ENCODE peak calls at places on chromosomes 1 and 21, in eight cellular contexts. One of them, this sample, is unnamed.

GRCh38 chr21:45818904-45819285 is 162.7 kb upstream of the COL6A1 start:
- DNase-seq in GDM1: no peak
- DNase-seq in LoVo: no peak
- DNase-seq in NCI-H1105: no peak
- DNase-seq in GM18507: peak
- DNase-seq in AG09309: peak
- DNase-seq in osteocyte: peak
- DNase-seq in mesendoderm: no peak
- DNase-seq in this sample: peak

GRCh38 chr21:36992671-36993070 is 13.8 kb upstream of the RIPPLY3 start:
- DNase-seq in GDM1: no peak
- DNase-seq in LoVo: no peak
- DNase-seq in NCI-H1105: no peak
- DNase-seq in GM18507: no peak
- DNase-seq in AG09309: no peak
- DNase-seq in osteocyte: no peak
- DNase-seq in mesendoderm: peak
- DNase-seq in this sample: no peak

GRCh38 chr1:160907976-160908375 is 23.0 kb upstream of the ITLN1 start:
- DNase-seq in GDM1: no peak
- DNase-seq in LoVo: no peak
- DNase-seq in NCI-H1105: no peak
- DNase-seq in GM18507: no peak
- DNase-seq in AG09309: peak
- DNase-seq in osteocyte: no peak
- DNase-seq in mesendoderm: no peak
- DNase-seq in this sample: no peak

GRCh38 chr21:44897326-44898010 is 23.2 kb downstream of the ITGB2 start:
- DNase-seq in GDM1: no peak
- DNase-seq in LoVo: no peak
- DNase-seq in NCI-H1105: no peak
- DNase-seq in GM18507: no peak
- DNase-seq in AG09309: no peak
- DNase-seq in osteocyte: no peak
- DNase-seq in mesendoderm: peak
- DNase-seq in this sample: no peak

GRCh38 chr1:14955402-14955801 is 198.1 kb upstream of the TMEM51 start:
- DNase-seq in GDM1: no peak
- DNase-seq in LoVo: no peak
- DNase-seq in NCI-H1105: no peak
- DNase-seq in GM18507: no peak
- DNase-seq in AG09309: no peak
- DNase-seq in osteocyte: no peak
- DNase-seq in mesendoderm: no peak
- DNase-seq in this sample: no peak

GRCh38 chr1:154490327-154490726 is 11.7 kb upstream of the TDRD10 start:
- DNase-seq in GDM1: no peak
- DNase-seq in LoVo: no peak
- DNase-seq in NCI-H1105: no peak
- DNase-seq in GM18507: no peak
- DNase-seq in AG09309: no peak
- DNase-seq in osteocyte: no peak
- DNase-seq in mesendoderm: no peak
- DNase-seq in this sample: no peak

GRCh38 chr1:184311580-184311979 is 75.2 kb upstream of the C1orf21 start:
- DNase-seq in GDM1: no peak
- DNase-seq in LoVo: no peak
- DNase-seq in NCI-H1105: no peak
- DNase-seq in GM18507: no peak
- DNase-seq in AG09309: no peak
- DNase-seq in osteocyte: no peak
- DNase-seq in mesendoderm: no peak
- DNase-seq in this sample: no peak

GRCh38 chr1:115828101-115829022 is 12.6 kb downstream of the NHLH2 start:
- DNase-seq in GDM1: no peak
- DNase-seq in LoVo: no peak
- DNase-seq in NCI-H1105: peak
- DNase-seq in GM18507: no peak
- DNase-seq in AG09309: no peak
- DNase-seq in osteocyte: no peak
- DNase-seq in mesendoderm: peak
- DNase-seq in this sample: no peak

GRCh38 chr1:51517361-51518032 is 1.6 kb downstream of the EPS15 start:
- DNase-seq in GDM1: no peak
- DNase-seq in LoVo: no peak
- DNase-seq in NCI-H1105: no peak
- DNase-seq in GM18507: no peak
- DNase-seq in AG09309: no peak
- DNase-seq in osteocyte: no peak
- DNase-seq in mesendoderm: no peak
- DNase-seq in this sample: no peak

GRCh38 chr1:182927693-182928433 is 25.1 kb downstream of the SHCBP1L start:
- DNase-seq in GDM1: no peak
- DNase-seq in LoVo: no peak
- DNase-seq in NCI-H1105: no peak
- DNase-seq in GM18507: no peak
- DNase-seq in AG09309: no peak
- DNase-seq in osteocyte: no peak
- DNase-seq in mesendoderm: no peak
- DNase-seq in this sample: no peak

GRCh38 chr1:176800978-176801552 is 338.1 kb downstream of the PAPPA2 start:
- DNase-seq in GDM1: no peak
- DNase-seq in LoVo: no peak
- DNase-seq in NCI-H1105: no peak
- DNase-seq in GM18507: no peak
- DNase-seq in AG09309: no peak
- DNase-seq in osteocyte: no peak
- DNase-seq in mesendoderm: peak
- DNase-seq in this sample: no peak

GRCh38 chr1:18240906-18241305 is 133.3 kb downstream of the IGSF21 start:
- DNase-seq in GDM1: no peak
- DNase-seq in LoVo: no peak
- DNase-seq in NCI-H1105: no peak
- DNase-seq in GM18507: no peak
- DNase-seq in AG09309: no peak
- DNase-seq in osteocyte: no peak
- DNase-seq in mesendoderm: no peak
- DNase-seq in this sample: no peak

GRCh38 chr1:107536266-107536665 is 395.4 kb downstream of the NTNG1 start:
- DNase-seq in GDM1: no peak
- DNase-seq in LoVo: peak
- DNase-seq in NCI-H1105: peak
- DNase-seq in GM18507: no peak
- DNase-seq in AG09309: no peak
- DNase-seq in osteocyte: no peak
- DNase-seq in mesendoderm: no peak
- DNase-seq in this sample: no peak

GRCh38 chr1:63124666-63125191 is 197.6 kb upstream of the FOXD3 start:
- DNase-seq in GDM1: peak
- DNase-seq in LoVo: no peak
- DNase-seq in NCI-H1105: no peak
- DNase-seq in GM18507: no peak
- DNase-seq in AG09309: peak
- DNase-seq in osteocyte: no peak
- DNase-seq in mesendoderm: peak
- DNase-seq in this sample: peak

GRCh38 chr21:32562426-32562825 is 22.9 kb downstream of the TCP10L start:
- DNase-seq in GDM1: no peak
- DNase-seq in LoVo: no peak
- DNase-seq in NCI-H1105: no peak
- DNase-seq in GM18507: no peak
- DNase-seq in AG09309: peak
- DNase-seq in osteocyte: no peak
- DNase-seq in mesendoderm: peak
- DNase-seq in this sample: peak

GRCh38 chr1:213374369-213374768 is 323.3 kb downstream of the RPS6KC1 start:
- DNase-seq in GDM1: peak
- DNase-seq in LoVo: peak
- DNase-seq in NCI-H1105: peak
- DNase-seq in GM18507: peak
- DNase-seq in AG09309: no peak
- DNase-seq in osteocyte: no peak
- DNase-seq in mesendoderm: peak
- DNase-seq in this sample: no peak

GRCh38 chr21:16280731-16281130 is 550.9 kb downstream of the USP25 start:
- DNase-seq in GDM1: no peak
- DNase-seq in LoVo: no peak
- DNase-seq in NCI-H1105: no peak
- DNase-seq in GM18507: no peak
- DNase-seq in AG09309: no peak
- DNase-seq in osteocyte: no peak
- DNase-seq in mesendoderm: no peak
- DNase-seq in this sample: no peak

GRCh38 chr1:158003409-158003805 is 10.0 kb downstream of the KIRREL1 start:
- DNase-seq in GDM1: no peak
- DNase-seq in LoVo: no peak
- DNase-seq in NCI-H1105: no peak
- DNase-seq in GM18507: no peak
- DNase-seq in AG09309: no peak
- DNase-seq in osteocyte: no peak
- DNase-seq in mesendoderm: no peak
- DNase-seq in this sample: no peak

GRCh38 chr1:12204140-12204539 is 25.7 kb upstream of the VPS13D start:
- DNase-seq in GDM1: no peak
- DNase-seq in LoVo: no peak
- DNase-seq in NCI-H1105: no peak
- DNase-seq in GM18507: no peak
- DNase-seq in AG09309: no peak
- DNase-seq in osteocyte: no peak
- DNase-seq in mesendoderm: no peak
- DNase-seq in this sample: no peak

GRCh38 chr21:26788783-26789182 is 56.4 kb downstream of the ADAMTS1 start:
- DNase-seq in GDM1: no peak
- DNase-seq in LoVo: no peak
- DNase-seq in NCI-H1105: no peak
- DNase-seq in GM18507: no peak
- DNase-seq in AG09309: no peak
- DNase-seq in osteocyte: no peak
- DNase-seq in mesendoderm: no peak
- DNase-seq in this sample: no peak

GRCh38 chr1:46960250-46960649 is 19.0 kb upstream of the CYP4A11 start:
- DNase-seq in GDM1: no peak
- DNase-seq in LoVo: no peak
- DNase-seq in NCI-H1105: no peak
- DNase-seq in GM18507: no peak
- DNase-seq in AG09309: no peak
- DNase-seq in osteocyte: no peak
- DNase-seq in mesendoderm: no peak
- DNase-seq in this sample: no peak

GRCh38 chr1:171794085-171794484 is 12.6 kb downstream of the METTL13 start:
- DNase-seq in GDM1: no peak
- DNase-seq in LoVo: no peak
- DNase-seq in NCI-H1105: no peak
- DNase-seq in GM18507: no peak
- DNase-seq in AG09309: no peak
- DNase-seq in osteocyte: no peak
- DNase-seq in mesendoderm: no peak
- DNase-seq in this sample: no peak

GRCh38 chr1:177857285-177857684 is 112.6 kb downstream of the SEC16B start:
- DNase-seq in GDM1: no peak
- DNase-seq in LoVo: no peak
- DNase-seq in NCI-H1105: peak
- DNase-seq in GM18507: no peak
- DNase-seq in AG09309: no peak
- DNase-seq in osteocyte: no peak
- DNase-seq in mesendoderm: no peak
- DNase-seq in this sample: no peak

GRCh38 chr1:202577381-202577780 is 132.9 kb downstream of the SYT2 start:
- DNase-seq in GDM1: no peak
- DNase-seq in LoVo: no peak
- DNase-seq in NCI-H1105: no peak
- DNase-seq in GM18507: no peak
- DNase-seq in AG09309: no peak
- DNase-seq in osteocyte: no peak
- DNase-seq in mesendoderm: peak
- DNase-seq in this sample: no peak